ENCODE peak calls at places on chromosomes 16 and 17, in seven cellular contexts. W is effector memory CD4-positive, alpha-beta T cell; Y is upper lobe of right lung; S is Caki2; M is PC-3; D is gastrocnemius medialis; F is skeletal muscle cell. X is an unnamed sample.

GRCh38 chr16:49835116-49835880 is 20.6 kb downstream of the ZNF423 start:
- DNase-seq in W (no peak), D (no peak), S (no peak), F (no peak), M (no peak), Y (no peak), X (no peak)

GRCh38 chr16:11232852-11233726 is 22.9 kb downstream of the SOCS1 start:
- DNase-seq in F (no peak), W (peak; percentile 78), S (no peak), M (no peak), Y (peak; percentile 87), D (no peak), X (no peak)

GRCh38 chr17:42329025-42329976 is 41.0 kb downstream of the STAT5A start:
- DNase-seq in W (no peak), Y (no peak), S (peak; percentile 88), F (no peak), M (no peak), D (no peak), X (no peak)

GRCh38 chr16:30658731-30659506 is 688 bp downstream of the FBRS start:
- DNase-seq in M (peak; percentile 94), F (peak; percentile 91), Y (peak; percentile 88), S (peak; percentile 100), W (no peak), D (peak; percentile 94), X (peak; percentile 86)

GRCh38 chr17:72338304-72338703 is 217.5 kb downstream of the SOX9 start:
- DNase-seq in M (no peak), F (no peak), Y (no peak), D (no peak), S (no peak), W (no peak), X (no peak)

GRCh38 chr17:78128616-78129384 is at the start of gene TMC6:
- DNase-seq in F (no peak), D (no peak), S (peak; percentile 58), M (peak; percentile 90), W (peak; percentile 68), Y (peak; percentile 91), X (peak; percentile 67)

GRCh38 chr17:28549274-28550132 is 2.9 kb downstream of the UNC119 start:
- DNase-seq in D (no peak), W (peak; percentile 61), Y (no peak), M (no peak), S (no peak), F (no peak), X (no peak)

GRCh38 chr16:20901441-20902112 is 1.0 kb downstream of the LYRM1 start:
- DNase-seq in D (peak; percentile 46), M (peak; percentile 88), F (no peak), Y (peak; percentile 82), W (no peak), S (peak; percentile 57), X (no peak)

GRCh38 chr17:68199837-68200688 is 47.8 kb upstream of the AMZ2 start:
- DNase-seq in W (no peak), M (no peak), F (no peak), S (no peak), Y (no peak), D (no peak), X (no peak)

GRCh38 chr17:13384626-13385025 is 217.1 kb downstream of the HS3ST3A1 start:
- DNase-seq in M (no peak), D (no peak), Y (no peak), F (no peak), S (no peak), W (no peak), X (no peak)

GRCh38 chr16:12766853-12767252 is 36.8 kb downstream of the CPPED1 start:
- DNase-seq in F (no peak), Y (no peak), D (no peak), W (no peak), M (no peak), S (no peak), X (no peak)

GRCh38 chr16:67022531-67023214 is 6.3 kb upstream of the CBFB start:
- DNase-seq in D (no peak), F (no peak), M (peak; percentile 56), Y (no peak), S (no peak), W (no peak), X (no peak)

GRCh38 chr16:82059983-82060421 is 24.9 kb downstream of the HSD17B2 start:
- DNase-seq in Y (no peak), D (no peak), S (no peak), W (no peak), F (no peak), M (no peak), X (no peak)

GRCh38 chr17:78293896-78294295 is 62.5 kb downstream of the TMEM235 start:
- DNase-seq in W (no peak), M (no peak), Y (no peak), F (no peak), S (no peak), D (no peak), X (no peak)

GRCh38 chr16:75264999-75265910 is 13.8 kb upstream of the BCAR1 start:
- DNase-seq in S (no peak), W (no peak), Y (peak; percentile 76), M (no peak), D (no peak), F (no peak), X (no peak)

GRCh38 chr16:65336169-65336568 is 214.3 kb upstream of the CDH11 start:
- DNase-seq in S (no peak), M (peak; percentile 74), Y (no peak), F (peak; percentile 29), W (no peak), D (no peak), X (no peak)

GRCh38 chr17:37255434-37255833 is 120.4 kb upstream of the C17orf78 start:
- DNase-seq in F (no peak), D (no peak), M (no peak), Y (no peak), S (no peak), W (no peak), X (no peak)

GRCh38 chr17:47877368-47878034 is 18.5 kb upstream of the SP2 start:
- DNase-seq in W (no peak), S (no peak), F (no peak), Y (no peak), M (no peak), D (no peak), X (no peak)

GRCh38 chr17:41617136-41617535 is 4.6 kb upstream of the KRT16 start:
- DNase-seq in W (no peak), S (no peak), M (no peak), D (no peak), Y (peak; percentile 39), F (no peak), X (no peak)

GRCh38 chr17:3750296-3750695 is 26.6 kb downstream of the HASPIN start:
- DNase-seq in M (no peak), D (no peak), Y (no peak), W (no peak), F (no peak), S (no peak), X (no peak)

GRCh38 chr17:40027614-40028012 is 12.4 kb downstream of the CSF3 start:
- DNase-seq in M (no peak), S (no peak), F (no peak), D (no peak), Y (no peak), W (no peak), X (no peak)

GRCh38 chr17:19540706-19541370 is 7.2 kb downstream of the SLC47A1 start:
- DNase-seq in D (no peak), M (no peak), S (no peak), Y (no peak), W (no peak), F (no peak), X (no peak)

GRCh38 chr16:57277586-57277985 is 6.9 kb downstream of the PLLP start:
- DNase-seq in M (peak; percentile 96), Y (no peak), W (peak; percentile 42), S (peak; percentile 93), D (no peak), F (peak; percentile 9), X (no peak)

GRCh38 chr17:34998205-34998604 is 17.9 kb downstream of the LIG3 start:
- DNase-seq in Y (peak; percentile 77), D (peak; percentile 38), M (peak; percentile 66), W (peak; percentile 69), S (peak; percentile 71), F (peak; percentile 32), X (peak; percentile 40)

GRCh38 chr17:29592850-29593545 is at the start of gene ANKRD13B:
- DNase-seq in M (no peak), F (no peak), S (peak; percentile 41), D (no peak), Y (peak; percentile 73), W (no peak), X (peak; percentile 38)

GRCh38 chr17:77666881-77667395 is 291.6 kb upstream of the TNRC6C start:
- DNase-seq in M (no peak), Y (peak; percentile 33), S (no peak), W (peak; percentile 55), D (no peak), F (no peak), X (no peak)

GRCh38 chr17:34651267-34651955 is 72.0 kb downstream of the TMEM132E start:
- DNase-seq in F (no peak), S (no peak), W (no peak), Y (no peak), M (no peak), D (no peak), X (no peak)

GRCh38 chr17:27423651-27424050 is 32.6 kb upstream of the KSR1 start:
- DNase-seq in W (no peak), Y (no peak), M (no peak), D (no peak), F (no peak), S (no peak), X (no peak)

GRCh38 chr16:24776486-24777220 is 47.2 kb downstream of the TNRC6A start:
- DNase-seq in M (no peak), Y (no peak), F (peak; percentile 82), D (peak; percentile 75), W (no peak), S (no peak), X (no peak)

GRCh38 chr17:2724783-2725164 is 13.2 kb upstream of the CLUH start:
- DNase-seq in M (peak; percentile 22), F (no peak), D (no peak), S (no peak), Y (no peak), W (no peak), X (no peak)

GRCh38 chr16:12345349-12345748 is 368.8 kb downstream of the SNX29 start:
- DNase-seq in S (no peak), D (no peak), W (no peak), M (no peak), Y (no peak), F (no peak), X (no peak)

GRCh38 chr17:78416311-78416711 is 37.9 kb downstream of the PGS1 start:
- DNase-seq in Y (no peak), W (no peak), S (no peak), D (no peak), M (no peak), F (no peak), X (no peak)

GRCh38 chr16:79677799-79678525 is 77.4 kb upstream of the MAF start:
- DNase-seq in S (peak; percentile 4), W (no peak), D (no peak), F (peak; percentile 21), M (no peak), Y (no peak), X (no peak)

GRCh38 chr16:880471-881171 is 80.1 kb upstream of the GNG13 start:
- DNase-seq in M (no peak), Y (no peak), S (no peak), F (no peak), D (no peak), W (no peak), X (no peak)